ENCODE peak calls at places on chromosomes 13 and 19, in eight cellular contexts. Z, W, K, Q, V, T, N and J are unnamed samples. For H3K36me3, the result is how much of the 10 kb centered on the place peaks cover.

GRCh38 chr13:50580684-50581305 is 262.7 kb downstream of the DLEU7 start:
- DNase-seq in Z (no peak), W (no peak), K (no peak), Q (no peak), V (no peak), T (peak), N (no peak), J (no peak)

GRCh38 chr19:40962460-40962961 is 28.6 kb upstream of the CYP2B6 start:
- DNase-seq in Z (no peak), W (no peak), K (no peak), Q (no peak), V (no peak), T (peak), N (no peak), J (no peak)

GRCh38 chr19:3479177-3479818 is 1.0 kb downstream of the SMIM24 start:
- DNase-seq in Z (no peak), W (no peak), K (no peak), Q (peak), V (no peak), T (no peak), N (no peak), J (peak)

GRCh38 chr19:1373042-1373533 is 10.6 kb upstream of the NDUFS7 start:
- DNase-seq in Z (no peak), W (no peak), K (no peak), Q (no peak), V (no peak), T (no peak), N (no peak), J (no peak)

GRCh38 chr19:47376589-47377144 is 27.6 kb downstream of the DHX34 start:
- DNase-seq in Z (no peak), W (no peak), K (no peak), Q (no peak), V (no peak), T (no peak), N (no peak), J (no peak)

GRCh38 chr13:112509190-112509589 is 78.8 kb downstream of the TUBGCP3 start:
- DNase-seq in Z (peak), W (peak), K (no peak), Q (no peak), V (no peak), T (no peak), N (no peak), J (no peak)

GRCh38 chr13:47168086-47168485 is 271.2 kb upstream of the HTR2A start:
- DNase-seq in Z (no peak), W (no peak), K (no peak), Q (no peak), V (no peak), T (peak), N (no peak), J (no peak)

GRCh38 chr13:51057931-51058330 is 53.1 kb downstream of the C13orf42 start:
- DNase-seq in Z (no peak), W (no peak), K (no peak), Q (no peak), V (no peak), T (no peak), N (no peak), J (no peak)

GRCh38 chr13:113595131-113595530 is 10.6 kb downstream of the TFDP1 start:
- DNase-seq in Z (no peak), W (peak), K (no peak), Q (peak), V (peak), T (no peak), N (no peak), J (peak)

GRCh38 chr13:102041544-102041943 is 360.3 kb downstream of the FGF14 start:
- DNase-seq in Z (no peak), W (no peak), K (no peak), Q (no peak), V (no peak), T (no peak), N (no peak), J (no peak)

GRCh38 chr13:102038787-102039186 is 363.1 kb downstream of the FGF14 start:
- DNase-seq in Z (no peak), W (no peak), K (no peak), Q (no peak), V (no peak), T (no peak), N (no peak), J (no peak)

GRCh38 chr13:102042746-102043145 is 359.1 kb downstream of the FGF14 start:
- DNase-seq in Z (no peak), W (no peak), K (no peak), Q (no peak), V (no peak), T (no peak), N (no peak), J (no peak)

GRCh38 chr13:102039264-102039663 is 362.6 kb downstream of the FGF14 start:
- DNase-seq in Z (no peak), W (no peak), K (no peak), Q (no peak), V (no peak), T (no peak), N (no peak), J (no peak)

DNA sequence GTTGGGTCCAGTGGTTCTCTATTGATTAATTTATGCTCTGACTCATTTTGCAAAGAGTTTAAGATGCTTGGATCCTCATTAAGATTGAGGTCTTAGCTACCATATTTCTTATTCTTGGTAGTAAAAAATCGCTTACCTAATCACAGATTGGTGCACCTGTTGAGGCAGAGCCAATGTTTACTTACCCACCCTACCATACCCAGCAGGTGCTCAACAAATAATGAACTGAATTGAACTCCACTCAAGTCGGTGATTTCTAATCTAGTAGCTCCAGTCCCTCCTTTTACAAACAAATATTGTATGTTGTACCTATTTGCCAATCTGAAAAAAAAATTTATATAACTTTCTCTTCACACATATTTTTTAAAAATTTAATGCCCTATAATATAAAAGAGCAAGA is 361.0 kb downstream of the FGF14 start:
- DNase-seq in Z (no peak), W (no peak), K (no peak), Q (no peak), V (no peak), T (no peak), N (no peak), J (no peak)
- H3K36me3 ChIP-seq in Z (under half), W (under half), K (under half), Q (under half), V (under half), T (under half), N (under half), J (under half)

DNA sequence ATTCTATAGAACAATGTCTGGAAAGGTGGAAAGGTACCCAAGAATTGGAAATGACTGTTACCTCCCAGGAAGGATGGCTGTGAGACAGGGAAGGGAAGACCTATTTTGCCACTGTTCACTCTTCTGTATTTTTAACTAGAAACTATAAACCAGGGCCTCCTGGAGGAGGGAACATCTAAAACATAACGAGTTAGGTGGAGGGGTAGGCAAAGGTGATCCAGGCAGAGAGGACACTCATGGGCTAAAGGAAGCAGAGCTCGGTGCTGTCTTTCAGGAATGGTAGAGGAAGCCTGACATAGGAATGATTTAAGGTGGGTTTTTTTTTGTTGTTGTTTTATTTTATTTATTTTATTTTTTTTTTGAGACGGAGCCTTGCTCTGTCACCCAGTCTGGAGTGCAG is 5.8 kb downstream of the EIF3K start:
- DNase-seq in Z (no peak), W (no peak), K (no peak), Q (no peak), V (no peak), T (no peak), N (no peak), J (no peak)
- H3K36me3 ChIP-seq in Z (half or more), W (half or more), K (half or more), Q (half or more), V (half or more), T (half or more), N (under half), J (half or more)

GRCh38 chr13:98462241-98462882 is 114.5 kb downstream of the STK24 start:
- DNase-seq in Z (no peak), W (no peak), K (no peak), Q (no peak), V (no peak), T (no peak), N (no peak), J (no peak)
- H3K36me3 ChIP-seq in Z (half or more), W (half or more), K (half or more), Q (half or more), V (under half), T (half or more), N (under half), J (under half)

GRCh38 chr13:45496942-45497341 is 32.2 kb downstream of the COG3 start:
- DNase-seq in Z (no peak), W (no peak), K (no peak), Q (no peak), V (no peak), T (no peak), N (no peak), J (no peak)

GRCh38 chr13:45490068-45490467 is 25.3 kb downstream of the COG3 start:
- DNase-seq in Z (no peak), W (no peak), K (no peak), Q (no peak), V (no peak), T (no peak), N (no peak), J (no peak)

GRCh38 chr13:45492538-45492937 is 27.8 kb downstream of the COG3 start:
- DNase-seq in Z (no peak), W (no peak), K (no peak), Q (no peak), V (no peak), T (no peak), N (no peak), J (no peak)
- H3K36me3 ChIP-seq in Z (under half), W (half or more), K (half or more), Q (under half), V (half or more), T (under half), N (under half), J (under half)

GRCh38 chr19:42226886-42227285 is 6.8 kb downstream of the ZNF526 start:
- DNase-seq in Z (no peak), W (no peak), K (no peak), Q (no peak), V (no peak), T (peak), N (no peak), J (no peak)

GRCh38 chr19:42232435-42232834 is 10.0 kb downstream of the GSK3A start:
- DNase-seq in Z (no peak), W (no peak), K (no peak), Q (no peak), V (no peak), T (no peak), N (no peak), J (no peak)

GRCh38 chr19:42229855-42230331 is 9.8 kb downstream of the ZNF526 start:
- DNase-seq in Z (no peak), W (no peak), K (no peak), Q (peak), V (no peak), T (no peak), N (no peak), J (no peak)

GRCh38 chr19:42228640-42229039 is 8.5 kb downstream of the ZNF526 start:
- DNase-seq in Z (no peak), W (no peak), K (no peak), Q (peak), V (no peak), T (no peak), N (no peak), J (no peak)

GRCh38 chr19:42229263-42229854 is 9.2 kb downstream of the ZNF526 start:
- DNase-seq in Z (no peak), W (no peak), K (no peak), Q (no peak), V (no peak), T (no peak), N (no peak), J (no peak)
- H3K36me3 ChIP-seq in Z (half or more), W (half or more), K (half or more), Q (half or more), V (half or more), T (half or more), N (under half), J (under half)

GRCh38 chr19:10166046-10166445 is 28.7 kb downstream of the DNMT1 start:
- DNase-seq in Z (no peak), W (no peak), K (no peak), Q (no peak), V (no peak), T (no peak), N (no peak), J (no peak)
- H3K36me3 ChIP-seq in Z (half or more), W (half or more), K (half or more), Q (half or more), V (under half), T (half or more), N (under half), J (under half)

DNA sequence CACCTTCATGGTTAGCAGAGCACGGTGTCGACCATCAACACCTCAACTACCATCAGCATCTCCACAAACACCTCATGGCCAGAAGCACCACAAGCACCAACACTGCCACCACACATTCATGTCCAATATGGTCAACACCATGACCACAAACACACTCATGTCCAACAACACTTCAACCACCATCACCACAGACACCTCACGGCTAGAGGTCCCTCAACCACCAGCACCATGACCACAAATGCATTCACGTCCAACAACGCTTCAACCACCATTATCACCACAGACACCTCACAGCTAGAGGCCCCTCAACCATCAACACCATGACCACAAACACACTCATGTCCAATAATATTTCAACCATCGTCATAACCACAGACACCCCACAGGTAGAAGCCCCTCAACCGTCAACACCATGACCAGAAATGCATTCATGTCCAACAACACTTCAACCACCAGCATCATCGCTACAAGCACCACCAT is 10.2 kb downstream of the TRAPPC5 start:
- DNase-seq in Z (no peak), W (no peak), K (no peak), Q (no peak), V (no peak), T (no peak), N (no peak), J (no peak)
- H3K36me3 ChIP-seq in Z (under half), W (under half), K (under half), Q (under half), V (under half), T (under half), N (under half), J (under half)

GRCh38 chr19:18312021-18312534 is 10.8 kb downstream of the LSM4 start:
- DNase-seq in Z (no peak), W (no peak), K (no peak), Q (no peak), V (no peak), T (no peak), N (no peak), J (no peak)

GRCh38 chr19:18309525-18310064 is 13.3 kb downstream of the LSM4 start:
- DNase-seq in Z (no peak), W (no peak), K (no peak), Q (no peak), V (no peak), T (no peak), N (no peak), J (no peak)

GRCh38 chr19:18310118-18310909 is 12.6 kb downstream of the LSM4 start:
- DNase-seq in Z (no peak), W (no peak), K (no peak), Q (no peak), V (no peak), T (no peak), N (no peak), J (no peak)

GRCh38 chr19:18310966-18311365 is 11.9 kb downstream of the LSM4 start:
- DNase-seq in Z (no peak), W (no peak), K (no peak), Q (no peak), V (no peak), T (no peak), N (no peak), J (no peak)

GRCh38 chr19:18311495-18311894 is 11.4 kb downstream of the LSM4 start:
- DNase-seq in Z (no peak), W (no peak), K (no peak), Q (no peak), V (no peak), T (no peak), N (no peak), J (no peak)
- H3K36me3 ChIP-seq in Z (under half), W (half or more), K (half or more), Q (half or more), V (under half), T (under half), N (under half), J (under half)